ENCODE peak calls at places on chromosomes 4 and X, in seven cellular contexts. J is fibroblast of pulmonary artery; X is PC-3; V is gastrocnemius medialis; S is tibial nerve; A is mucosa of descending colon; D is CD4-positive, alpha-beta memory T cell. W is an unnamed sample.

GRCh38 chr4:188107931-188108843 is 1.2 kb downstream of the TRIML2 start:
- DNase-seq in X (peak), A (no peak), S (no peak), J (no peak), D (no peak), V (no peak), W (no peak)

GRCh38 chrX:131041652-131042051 is 16.5 kb upstream of the ARHGAP36 start:
- DNase-seq in A (no peak), S (no peak), D (no peak), X (no peak), J (no peak), V (no peak), W (no peak)

GRCh38 chrX:12370444-12371089 is 232.3 kb downstream of the FRMPD4 start:
- DNase-seq in A (no peak), J (peak), X (no peak), V (no peak), D (no peak), S (no peak), W (no peak)

GRCh38 chrX:110786486-110786885 is 9.1 kb downstream of the CHRDL1 start:
- DNase-seq in J (no peak), S (no peak), V (no peak), A (no peak), D (no peak), X (peak), W (no peak)

GRCh38 chr4:14856076-14856926 is 146.0 kb upstream of the CPEB2 start:
- DNase-seq in J (peak), D (no peak), X (peak), A (peak), V (peak), S (peak), W (no peak)

GRCh38 chr4:150063128-150063527 is 15.1 kb upstream of the DCLK2 start:
- DNase-seq in V (no peak), D (no peak), S (no peak), A (no peak), J (no peak), X (no peak), W (no peak)

GRCh38 chrX:1592128-1592862 is 891 bp downstream of the AKAP17A start:
- DNase-seq in A (peak), J (peak), D (no peak), S (no peak), X (peak), V (no peak), W (no peak)

GRCh38 chrX:148672526-148672925 is 172.1 kb downstream of the AFF2 start:
- DNase-seq in V (no peak), A (no peak), X (no peak), D (no peak), S (no peak), J (no peak), W (no peak)

GRCh38 chrX:12891915-12892506 is 14.4 kb upstream of the TLR8 start:
- DNase-seq in J (no peak), V (no peak), X (no peak), S (no peak), D (no peak), A (no peak), W (peak)

GRCh38 chr4:73832651-73833237 is 3.7 kb upstream of the CXCL6 start:
- DNase-seq in V (no peak), X (peak), J (no peak), S (no peak), A (no peak), D (no peak), W (peak)

GRCh38 chrX:49067285-49068120 is 6.3 kb downstream of the PRAF2 start:
- DNase-seq in J (no peak), V (no peak), A (no peak), S (no peak), D (no peak), X (no peak), W (no peak)

GRCh38 chr4:142648378-142648777 is 197.7 kb downstream of the INPP4B start:
- DNase-seq in S (no peak), V (no peak), D (no peak), A (no peak), X (no peak), J (no peak), W (no peak)

GRCh38 chrX:48801281-48802088 is at the start of gene HDAC6:
- DNase-seq in X (peak), V (peak), A (peak), J (peak), S (peak), D (peak), W (peak)

GRCh38 chr4:40601641-40602040 is 28.0 kb downstream of the RBM47 start:
- DNase-seq in D (no peak), S (no peak), X (no peak), A (no peak), J (no peak), V (no peak), W (no peak)

GRCh38 chr4:26302390-26302897 is 18.4 kb upstream of the RBPJ start:
- DNase-seq in S (no peak), A (no peak), V (no peak), D (no peak), X (no peak), J (no peak), W (no peak)

GRCh38 chrX:56802921-56803848 is 74.1 kb downstream of the NBDY start:
- DNase-seq in V (peak), X (peak), J (peak), A (peak), S (peak), D (peak), W (no peak)

GRCh38 chr4:9859774-9860173 is 78.3 kb downstream of the DRD5 start:
- DNase-seq in V (no peak), X (no peak), A (no peak), D (no peak), S (no peak), J (no peak), W (no peak)

GRCh38 chrX:48071064-48071985 is at the start of gene ZNF630:
- DNase-seq in S (peak), J (peak), A (peak), D (peak), X (peak), V (peak), W (no peak)

GRCh38 chrX:15956684-15957083 is 102.1 kb upstream of the AP1S2 start:
- DNase-seq in J (peak), V (no peak), S (no peak), D (no peak), X (peak), A (no peak), W (no peak)

GRCh38 chrX:29490606-29491005 is 724.8 kb upstream of the MAGEB2 start:
- DNase-seq in X (peak), D (no peak), S (no peak), V (no peak), J (no peak), A (no peak), W (no peak)

GRCh38 chrX:6159468-6159867 is 69.2 kb downstream of the NLGN4X start:
- DNase-seq in S (no peak), X (no peak), A (no peak), J (no peak), V (no peak), D (no peak), W (no peak)

GRCh38 chr4:107997001-107997788 is 7.5 kb downstream of the HADH start:
- DNase-seq in X (peak), A (no peak), J (peak), D (no peak), S (no peak), V (peak), W (no peak)

GRCh38 chrX:110327336-110327735 is 9.5 kb upstream of the AMMECR1 start:
- DNase-seq in D (no peak), S (no peak), X (no peak), V (no peak), J (no peak), A (no peak), W (no peak)

GRCh38 chr4:167622481-167623240 is 388.4 kb upstream of the SPOCK3 start:
- DNase-seq in J (peak), V (no peak), X (peak), D (no peak), A (peak), S (no peak), W (peak)

GRCh38 chr4:140004580-140005314 is 149.2 kb downstream of the MAML3 start:
- DNase-seq in A (no peak), V (peak), J (peak), S (no peak), D (no peak), X (peak), W (no peak)

GRCh38 chr4:20464381-20464780 is 212.7 kb downstream of the SLIT2 start:
- DNase-seq in A (no peak), V (no peak), S (no peak), X (peak), D (no peak), J (peak), W (no peak)

GRCh38 chr4:184792950-184793555 is 32.7 kb downstream of the ACSL1 start:
- DNase-seq in V (peak), J (peak), X (peak), D (peak), A (no peak), S (no peak), W (peak)

GRCh38 chr4:20313237-20314030 is 61.7 kb downstream of the SLIT2 start:
- DNase-seq in J (peak), D (no peak), X (no peak), S (no peak), A (peak), V (no peak), W (no peak)

GRCh38 chr4:41681054-41681453 is 67.5 kb downstream of the PHOX2B start:
- DNase-seq in V (no peak), D (no peak), X (no peak), A (no peak), S (no peak), J (no peak), W (no peak)

GRCh38 chr4:16692493-16692892 is 206.0 kb downstream of the LDB2 start:
- DNase-seq in D (no peak), V (no peak), A (no peak), S (no peak), J (no peak), X (no peak), W (no peak)

GRCh38 chr4:156799121-156799589 is 172.4 kb downstream of the PDGFC start:
- DNase-seq in S (no peak), J (peak), V (no peak), D (no peak), X (peak), A (no peak), W (no peak)

GRCh38 chrX:44157858-44158257 is 184.7 kb upstream of the NDP start:
- DNase-seq in X (no peak), A (no peak), J (no peak), D (no peak), V (peak), S (peak), W (no peak)

GRCh38 chr4:96149911-96150310 is 310.0 kb downstream of the PDHA2 start:
- DNase-seq in S (no peak), V (no peak), J (peak), D (no peak), X (no peak), A (no peak), W (no peak)

GRCh38 chrX:40423299-40423698 is 157.5 kb upstream of the ATP6AP2 start:
- DNase-seq in S (no peak), J (peak), X (no peak), D (no peak), A (no peak), V (no peak), W (no peak)
- H3K4me3 ChIP-seq in S (no peak), J (no peak), X (no peak), D (no peak), A (no peak), V (no peak), W (no peak)

GRCh38 chr4:158168606-158169005 is 4.2 kb downstream of the GASK1B start:
- DNase-seq in V (no peak), S (no peak), X (no peak), A (no peak), D (no peak), J (no peak), W (no peak)
- H3K4me3 ChIP-seq in V (peak), S (peak), X (no peak), A (no peak), D (no peak), J (peak), W (no peak)

GRCh38 chrX:8204169-8204935 is 33.3 kb upstream of the VCX2 start:
- DNase-seq in X (peak), D (no peak), V (no peak), J (no peak), A (no peak), S (no peak), W (no peak)

DNA sequence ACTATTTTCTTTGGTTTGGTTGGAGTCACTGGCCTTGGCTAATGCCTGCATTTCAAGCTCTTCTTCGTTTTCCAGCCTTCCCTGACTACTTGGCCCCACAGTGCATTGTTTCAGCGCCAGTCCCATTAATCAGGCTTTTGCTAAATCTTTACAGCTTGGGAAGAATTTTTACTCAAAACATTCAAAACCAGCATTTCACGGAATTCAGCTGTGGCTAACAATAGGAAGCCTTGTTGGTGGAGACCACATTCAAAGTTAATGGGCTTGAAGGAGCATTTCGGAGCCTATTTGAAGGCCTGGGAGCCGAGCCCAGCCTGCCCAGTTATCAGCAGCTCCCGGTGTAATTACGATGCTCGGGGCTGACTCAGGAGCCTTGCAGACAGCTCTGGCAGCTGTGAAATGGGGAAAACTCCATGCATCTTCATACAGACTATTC is 30.8 kb upstream of the VCX2 start:
- DNase-seq in V (no peak), S (no peak), A (no peak), X (no peak), J (peak), D (no peak), W (no peak)
- H3K4me3 ChIP-seq in V (no peak), S (no peak), A (no peak), X (no peak), J (no peak), D (no peak), W (no peak)

DNA sequence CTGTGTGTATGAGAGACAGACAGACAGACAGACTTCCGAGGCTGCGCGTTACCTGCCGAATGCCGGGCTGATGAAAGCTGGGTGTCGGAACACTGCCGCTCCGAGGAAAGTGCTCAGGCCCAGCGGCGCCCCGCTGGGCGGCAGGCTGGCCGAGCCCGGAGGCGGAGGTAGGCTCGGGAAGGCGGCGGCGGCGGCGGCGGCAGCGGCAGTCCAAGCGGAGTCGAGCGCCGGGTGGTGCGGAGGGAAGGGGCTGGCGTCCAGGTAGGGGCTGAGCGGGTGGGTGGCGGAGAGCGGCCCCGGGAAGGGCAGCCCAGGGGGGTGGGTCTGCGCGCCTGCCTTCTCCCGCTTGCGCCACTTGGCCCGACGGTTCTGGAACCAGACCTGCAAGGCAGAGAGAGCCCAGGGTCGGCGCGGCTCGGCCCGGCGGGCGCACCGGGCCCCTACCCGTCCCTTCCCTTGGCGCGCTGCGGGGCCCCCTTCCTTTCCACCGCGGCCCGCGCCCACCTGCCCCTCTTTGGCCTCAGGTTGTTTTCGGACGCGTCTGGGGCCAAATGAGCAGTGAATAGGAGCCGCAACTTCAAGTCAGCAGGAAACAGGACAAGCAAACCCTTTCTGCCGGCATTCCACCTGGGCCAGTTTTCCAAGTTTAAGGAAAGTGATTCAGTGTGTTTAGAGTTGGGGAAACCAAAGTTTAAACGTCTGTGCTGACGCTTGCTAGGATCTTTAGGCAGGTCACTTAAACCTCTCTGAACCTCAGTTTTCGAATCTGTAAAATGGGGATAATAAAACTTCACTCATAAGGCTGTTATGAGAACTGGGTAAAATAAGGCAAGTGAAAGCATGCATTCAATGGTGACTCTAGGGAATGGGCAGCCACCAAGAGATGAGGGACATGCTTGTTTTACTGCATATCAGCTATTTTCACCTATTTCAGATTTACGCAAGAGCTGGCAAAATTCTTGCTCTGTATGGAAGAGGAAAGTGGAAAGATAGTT is 8.4 kb downstream of the ARX start:
- DNase-seq in J (no peak), D (no peak), X (no peak), V (no peak), S (no peak), A (no peak), W (no peak)
- H3K4me3 ChIP-seq in J (no peak), D (no peak), X (peak), V (no peak), S (no peak), A (no peak), W (no peak)

GRCh38 chrX:23782455-23782854 is 518 bp upstream of the SAT1 start:
- DNase-seq in S (no peak), J (peak), V (no peak), D (no peak), X (peak), A (no peak), W (no peak)
- H3K4me3 ChIP-seq in S (peak), J (peak), V (peak), D (no peak), X (peak), A (no peak), W (peak)

DNA sequence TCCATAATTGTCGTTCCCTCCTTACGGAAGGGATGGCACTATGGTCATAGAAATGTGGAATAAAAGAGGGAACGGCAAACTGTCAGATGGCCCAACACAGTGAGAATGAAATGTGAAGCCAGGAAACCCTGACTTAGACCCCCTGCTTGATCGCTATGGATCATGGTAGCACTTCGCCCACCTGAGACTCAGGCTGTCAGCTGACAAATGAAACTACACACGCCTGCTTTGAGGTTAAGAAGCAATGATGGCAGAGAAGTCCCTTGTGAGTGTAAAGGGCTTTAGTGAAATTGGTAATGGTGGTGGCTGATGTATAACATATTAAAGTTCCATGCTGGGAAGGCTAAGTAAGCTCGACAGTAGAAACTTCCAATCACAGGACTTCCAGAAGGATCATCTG is 107.8 kb downstream of the AFAP1 start:
- DNase-seq in V (no peak), A (no peak), X (no peak), S (no peak), J (no peak), D (no peak), W (no peak)
- H3K4me3 ChIP-seq in V (peak), A (no peak), X (no peak), S (no peak), J (no peak), D (no peak), W (no peak)

GRCh38 chrX:136227948-136228584 is 23.1 kb downstream of the MAP7D3 start:
- DNase-seq in V (no peak), S (no peak), J (no peak), A (no peak), X (peak), D (no peak), W (peak)
- H3K4me3 ChIP-seq in V (no peak), S (no peak), J (no peak), A (no peak), X (no peak), D (no peak), W (no peak)